ENCODE peak calls at places on chromosomes 13 and 19, in five cellular contexts. T is HepG2, W is HCT116, O is H1, D is GM12878. F is an unnamed sample.

GRCh38 chr13:65606622-65607021 is 1623.5 kb downstream of the PCDH9 start:
- DNase-seq in D (no peak), W (no peak), T (no peak), O (no peak), F (no peak)

GRCh38 chr19:35269425-35270117 is 809 bp downstream of the USF2 start:
- DNase-seq in D (peak), W (peak), O (peak), T (peak), F (peak)

GRCh38 chr19:45670670-45671453 is 2.8 kb downstream of the GIPR start:
- DNase-seq in O (peak), W (peak), T (peak), D (peak), F (peak)

GRCh38 chr19:19214892-19215291 is 3.1 kb downstream of the NCAN start:
- DNase-seq in D (no peak), W (no peak), O (peak), T (peak), F (peak)

GRCh38 chr19:55355213-55355821 is 798 bp upstream of the COX6B2 start:
- DNase-seq in W (no peak), T (no peak), D (no peak), O (no peak), F (no peak)

GRCh38 chr19:36081894-36082293 is 27.2 kb downstream of the WDR62 start:
- DNase-seq in T (no peak), W (no peak), D (no peak), O (no peak), F (no peak)

GRCh38 chr13:24851546-24851945 is 87.6 kb downstream of the RNF17 start:
- DNase-seq in O (no peak), T (no peak), D (no peak), W (no peak), F (no peak)

GRCh38 chr19:47232422-47233211 is 1.6 kb upstream of the BBC3 start:
- DNase-seq in D (no peak), O (no peak), W (no peak), T (no peak), F (no peak)

GRCh38 chr13:50410921-50411712 is 395.9 kb downstream of the KCNRG start:
- DNase-seq in T (peak), D (no peak), O (no peak), W (peak), F (peak)

GRCh38 chr13:24264976-24265375 is 44.4 kb upstream of the C1QTNF9 start:
- DNase-seq in O (no peak), D (no peak), T (no peak), W (no peak), F (no peak)

GRCh38 chr19:48656840-48657474 is 11.0 kb upstream of the CA11 start:
- DNase-seq in O (no peak), T (no peak), W (no peak), D (no peak), F (no peak)

GRCh38 chr13:37068962-37069361 is 9.5 kb upstream of the SUPT20H start:
- DNase-seq in W (peak), T (no peak), D (no peak), O (no peak), F (no peak)

GRCh38 chr19:33303791-33304759 is 1.7 kb upstream of the CEBPA start:
- DNase-seq in T (no peak), W (no peak), O (no peak), D (no peak), F (no peak)
- TF ChIP-seq SRF in T (no peak), W (no peak), O (no peak), D (no peak), F (no peak)

GRCh38 chr19:28794301-28794700 is 418.6 kb downstream of the UQCRFS1 start:
- DNase-seq in W (no peak), T (no peak), D (no peak), O (no peak), F (no peak)

DNA sequence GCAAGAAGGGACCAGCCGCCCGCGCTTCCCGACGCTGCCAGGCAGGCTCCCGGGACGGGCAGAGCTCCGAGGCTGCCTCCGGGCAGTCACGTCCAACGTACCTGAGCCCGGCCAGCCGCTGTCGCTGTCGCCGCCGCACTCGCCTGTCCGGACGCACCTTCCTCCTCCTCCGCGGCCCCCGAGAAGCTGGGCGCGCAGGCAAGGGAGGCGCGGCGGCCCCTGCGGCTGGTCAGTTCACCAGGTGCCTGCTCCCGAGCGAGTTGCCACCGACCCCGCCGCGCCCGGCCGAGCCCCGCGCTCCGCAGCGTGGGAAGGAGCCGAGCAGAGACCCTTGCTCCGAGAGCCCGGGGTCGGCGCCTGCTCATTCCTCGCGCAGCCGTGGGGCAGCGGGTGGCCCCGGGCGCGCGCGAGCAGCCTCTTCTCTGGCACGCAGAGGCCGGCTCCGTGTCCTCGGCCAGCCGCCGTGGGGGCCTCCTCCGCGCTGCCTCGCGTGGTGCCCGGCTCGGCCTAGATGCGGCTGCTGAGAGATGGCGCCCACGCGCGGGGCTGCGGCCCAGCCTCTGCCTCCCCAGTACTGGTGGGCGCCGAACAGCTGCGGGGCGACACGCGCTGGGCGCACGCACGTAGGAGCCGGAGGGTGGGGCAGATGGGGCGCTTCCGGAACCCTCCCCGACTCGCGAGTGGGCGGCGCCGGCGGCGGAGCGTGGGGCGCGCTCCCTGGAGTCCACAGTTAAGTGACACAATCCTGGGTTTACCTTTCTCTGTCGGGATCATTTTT is 419.4 kb downstream of the UQCRFS1 start:
- DNase-seq in O (peak), D (no peak), W (no peak), T (no peak), F (no peak)
- TF ChIP-seq SRF in O (no peak), D (no peak), W (no peak), T (no peak), F (no peak)

GRCh38 chr13:43784491-43784890 is 2.3 kb downstream of the ENOX1 start:
- DNase-seq in W (no peak), O (no peak), T (no peak), D (no peak), F (no peak)

GRCh38 chr13:43785166-43785680 is 1.5 kb downstream of the ENOX1 start:
- DNase-seq in W (no peak), O (no peak), D (no peak), T (no peak), F (no peak)

GRCh38 chr13:43785681-43786471 is 896 bp downstream of the ENOX1 start:
- DNase-seq in D (no peak), W (no peak), O (peak), T (no peak), F (peak)

GRCh38 chr13:43782686-43783085 is 4.1 kb downstream of the ENOX1 start:
- DNase-seq in O (no peak), W (no peak), D (no peak), T (no peak), F (no peak)

DNA sequence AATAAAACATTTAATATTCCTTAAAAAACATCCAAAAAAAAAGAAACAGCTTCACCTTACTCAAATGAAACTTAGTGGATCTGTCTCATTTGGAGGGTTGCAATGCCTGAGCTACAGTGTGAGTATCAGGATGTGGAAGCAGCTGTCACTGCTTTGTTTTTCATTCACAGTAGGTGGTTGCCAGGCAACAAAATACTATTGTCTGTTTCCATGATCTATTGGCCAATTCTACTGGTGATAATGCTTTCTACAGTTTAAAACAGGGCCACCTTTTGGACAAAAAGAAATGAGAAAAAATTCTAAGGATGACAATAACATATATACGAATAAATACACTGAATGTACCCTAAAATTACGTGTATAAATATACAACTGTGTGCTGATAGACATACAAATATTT is 3.0 kb downstream of the ENOX1 start:
- DNase-seq in D (no peak), W (no peak), O (no peak), T (no peak), F (no peak)
- TF ChIP-seq SRF in D (no peak), W (no peak), O (no peak), T (no peak), F (no peak)

DNA sequence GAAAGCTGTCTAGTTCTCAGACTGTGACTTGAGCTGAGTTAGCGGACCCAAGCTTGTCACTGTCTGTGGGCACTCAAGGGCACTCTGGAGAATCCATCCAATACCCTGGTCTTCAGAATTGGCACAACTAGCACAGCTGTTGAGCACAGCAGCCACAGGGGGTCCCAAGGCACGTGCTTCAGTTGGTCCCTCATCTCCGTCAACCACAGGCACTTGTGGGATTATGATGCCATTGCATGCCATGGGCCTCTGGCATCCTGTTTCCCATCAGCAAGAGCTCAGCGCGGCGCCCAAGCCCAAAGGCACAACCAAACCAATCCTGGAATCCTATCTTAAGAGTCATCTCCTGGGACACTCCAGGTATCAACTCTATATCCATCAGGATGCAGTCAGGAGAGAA is 3.7 kb upstream of the B3GNT8 start:
- DNase-seq in D (no peak), W (no peak), O (no peak), T (no peak), F (no peak)
- TF ChIP-seq SRF in D (no peak), W (no peak), O (no peak), T (no peak), F (no peak)

DNA sequence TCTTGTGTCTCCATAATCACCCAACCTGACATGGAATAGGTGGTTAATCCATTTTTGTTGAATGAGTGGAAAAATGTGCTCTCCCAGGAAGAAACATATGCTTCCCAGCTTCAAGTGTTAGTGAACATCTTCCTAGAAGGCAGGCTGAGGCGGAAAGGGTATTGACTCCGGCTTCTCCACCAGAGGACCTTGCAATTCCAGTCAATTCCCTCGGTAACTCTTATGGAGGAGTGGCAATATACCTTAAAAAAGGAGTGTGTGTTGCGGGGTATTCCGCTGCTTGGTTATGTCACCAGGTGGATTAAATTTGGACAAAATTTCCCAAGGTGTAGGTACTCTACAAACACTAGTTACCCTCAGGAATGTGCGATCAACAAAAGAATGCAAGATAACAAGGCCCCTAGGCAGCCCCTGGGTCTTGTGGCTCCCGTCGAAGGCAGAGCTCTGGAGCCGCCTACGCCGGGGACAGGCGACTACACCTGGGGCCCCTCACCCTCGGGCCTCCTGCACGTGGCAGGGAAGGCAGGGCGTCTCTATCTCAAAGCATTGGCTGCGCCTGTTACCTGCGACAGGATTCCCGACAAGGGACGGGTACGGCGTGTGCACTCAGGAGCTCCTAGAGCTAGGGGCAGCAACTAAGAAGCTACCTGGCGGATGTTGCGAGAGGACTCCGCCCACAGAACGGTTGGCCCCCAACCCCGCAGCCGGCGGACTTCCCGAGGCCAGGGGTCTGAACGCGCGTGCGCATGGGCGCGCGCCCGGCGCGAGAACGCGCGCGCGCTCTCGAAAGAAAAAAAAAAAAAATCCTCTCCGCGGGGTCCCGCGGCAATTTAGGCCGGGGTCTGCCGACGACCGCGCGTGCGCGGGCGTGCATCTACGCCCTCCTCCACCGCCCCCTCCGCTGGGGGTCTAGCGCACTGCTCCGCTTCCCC is at the start of gene WDR87:
- DNase-seq in T (peak), W (no peak), D (no peak), O (no peak), F (peak)
- TF ChIP-seq SRF in T (no peak), W (no peak), D (no peak), O (no peak), F (no peak)

GRCh38 chr13:104534847-104535246 is 1468.6 kb upstream of the SLC10A2 start:
- DNase-seq in W (peak), T (no peak), O (no peak), D (no peak), F (no peak)
- TF ChIP-seq SRF in W (no peak), T (no peak), O (no peak), D (no peak), F (no peak)

GRCh38 chr13:113109151-113110047 is 3.8 kb downstream of the F7 start:
- DNase-seq in O (peak), T (no peak), W (no peak), D (no peak), F (no peak)
- TF ChIP-seq SRF in O (no peak), T (no peak), W (no peak), D (no peak), F (no peak)

DNA sequence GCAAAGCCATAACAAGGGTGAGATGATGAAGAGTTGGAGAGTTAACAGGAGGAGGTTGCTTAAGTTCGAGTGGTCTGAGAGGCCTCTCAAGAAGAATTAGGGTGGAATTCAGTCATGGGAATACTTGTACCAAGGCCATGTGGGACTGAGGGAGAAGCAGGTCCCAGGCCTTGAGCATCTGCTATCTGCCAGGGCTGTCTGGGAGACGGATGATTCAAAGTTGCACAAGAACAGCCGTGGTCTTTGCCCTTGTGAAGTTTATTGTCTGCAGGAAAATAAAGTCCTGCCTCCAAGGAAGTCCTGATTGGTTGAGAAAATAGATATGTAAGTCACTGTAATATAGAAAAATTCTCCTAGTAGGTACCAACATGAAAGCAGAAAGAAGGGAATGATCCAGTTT is 178.8 kb upstream of the RFC3 start:
- DNase-seq in D (no peak), W (no peak), T (peak), O (no peak), F (no peak)
- TF ChIP-seq SRF in D (no peak), W (no peak), T (no peak), O (no peak), F (no peak)